ENCODE peak calls at places on chromosomes 13 and 19, in five cellular contexts. G, O, T, M and Q are unnamed samples.

GRCh38 chr13:50948576-50948975 is 39.0 kb downstream of the RNASEH2B start:
- DNase-seq in G (no peak), O (no peak), T (no peak), M (no peak), Q (peak; percentile 13)

GRCh38 chr19:2355168-2356035 is 4.7 kb upstream of the TMPRSS9 start:
- DNase-seq in G (no peak), O (peak; percentile 8), T (no peak), M (no peak), Q (peak; percentile 12)

GRCh38 chr19:18029617-18030338 is 21.8 kb downstream of the ARRDC2 start:
- DNase-seq in G (no peak), O (no peak), T (peak; percentile 77), M (peak; percentile 80), Q (no peak)

GRCh38 chr13:113267642-113268405 is 29.2 kb upstream of the LAMP1 start:
- DNase-seq in G (no peak), O (no peak), T (peak; percentile 46), M (no peak), Q (no peak)

GRCh38 chr19:16482745-16483144 is 11.0 kb upstream of the EPS15L1 start:
- DNase-seq in G (no peak), O (no peak), T (no peak), M (no peak), Q (no peak)

GRCh38 chr19:49213791-49214190 is 56.2 kb downstream of the TRPM4 start:
- DNase-seq in G (no peak), O (no peak), T (no peak), M (no peak), Q (no peak)

GRCh38 chr13:66322193-66322592 is 907.9 kb downstream of the PCDH9 start:
- DNase-seq in G (no peak), O (no peak), T (no peak), M (no peak), Q (no peak)

GRCh38 chr13:99085139-99085845 is 107.4 kb upstream of the DOCK9 start:
- DNase-seq in G (no peak), O (no peak), T (no peak), M (no peak), Q (no peak)

GRCh38 chr19:29714953-29715694 is at the start of gene C19orf12:
- DNase-seq in G (no peak), O (peak; percentile 41), T (no peak), M (peak; percentile 46), Q (peak; percentile 37)

GRCh38 chr19:38551450-38551813 is 66.3 kb downstream of the MAP4K1 start:
- DNase-seq in G (no peak), O (no peak), T (no peak), M (no peak), Q (no peak)

GRCh38 chr13:48500652-48501197 is 32.2 kb downstream of the RCBTB2 start:
- DNase-seq in G (no peak), O (peak; percentile 94), T (no peak), M (peak; percentile 70), Q (peak; percentile 84)

GRCh38 chr13:20814224-20814910 is 40.6 kb upstream of the EEF1AKMT1 start:
- DNase-seq in G (no peak), O (peak; percentile 96), T (peak; percentile 93), M (no peak), Q (peak; percentile 95)

GRCh38 chr19:51551673-51552440 is 19.2 kb upstream of the ZNF175 start:
- DNase-seq in G (no peak), O (no peak), T (no peak), M (no peak), Q (no peak)

GRCh38 chr13:48976677-48977625 is 1.2 kb downstream of the FNDC3A start:
- DNase-seq in G (no peak), O (peak; percentile 44), T (no peak), M (peak; percentile 71), Q (peak; percentile 42)

GRCh38 chr13:107361666-107362065 is 793.7 kb upstream of the ARGLU1 start:
- DNase-seq in G (no peak), O (peak; percentile 54), T (no peak), M (no peak), Q (no peak)

GRCh38 chr13:99989376-99990044 is 7.9 kb downstream of the ZIC2 start:
- DNase-seq in G (no peak), O (no peak), T (no peak), M (no peak), Q (peak; percentile 58)

GRCh38 chr13:105334211-105334610 is 1201.3 kb downstream of the EFNB2 start:
- DNase-seq in G (no peak), O (peak; percentile 51), T (no peak), M (no peak), Q (peak; percentile 80)